ENCODE peak calls at places on chromosomes 11 and 22, in seven cellular contexts. C is epithelial cell of esophagus, J is NCI-H1436, R is D341Med, Z is astrocyte of the spinal cord, X is astrocyte, D is SJSA1. H is an unnamed sample.

GRCh38 chr11:5486421-5486820 is 2.1 kb upstream of the OR52D1 start:
- DNase-seq in D (no peak), Z (no peak), C (no peak), J (no peak), R (no peak), X (no peak), H (no peak)

GRCh38 chr11:134686418-134686817 is 274.4 kb upstream of the B3GAT1 start:
- DNase-seq in J (no peak), D (no peak), X (no peak), Z (no peak), C (no peak), R (no peak), H (no peak)

GRCh38 chr11:93829598-93829997 is 20.8 kb downstream of the VSTM5 start:
- DNase-seq in D (no peak), Z (no peak), X (no peak), J (no peak), R (no peak), C (no peak), H (no peak)

GRCh38 chr11:2206291-2206690 is 34.7 kb upstream of the TH start:
- DNase-seq in D (peak), Z (no peak), C (no peak), J (no peak), R (no peak), X (no peak), H (no peak)

GRCh38 chr22:27576815-27577564 is 224.6 kb downstream of the MN1 start:
- DNase-seq in D (no peak), X (peak), R (no peak), J (no peak), Z (peak), C (peak), H (peak)

GRCh38 chr11:130765951-130766649 is 150.2 kb downstream of the SNX19 start:
- DNase-seq in R (no peak), Z (no peak), C (no peak), X (no peak), J (no peak), D (no peak), H (no peak)

GRCh38 chr11:68206211-68206610 is 6.9 kb downstream of the KMT5B start:
- DNase-seq in X (peak), Z (peak), J (peak), D (no peak), R (peak), C (peak), H (peak)

GRCh38 chr11:46009647-46010046 is 87.2 kb downstream of the LARGE2 start:
- DNase-seq in Z (no peak), J (no peak), C (peak), D (no peak), X (peak), R (no peak), H (no peak)

GRCh38 chr22:37155971-37156370 is 6.3 kb upstream of the IL2RB start:
- DNase-seq in J (no peak), R (no peak), Z (no peak), C (no peak), X (no peak), D (no peak), H (no peak)

GRCh38 chr22:31075961-31076360 is 5.2 kb upstream of the SMTN start:
- DNase-seq in J (no peak), Z (no peak), C (no peak), D (peak), R (no peak), X (no peak), H (no peak)

GRCh38 chr22:44475706-44476105 is 22.3 kb downstream of the RTL6 start:
- DNase-seq in D (no peak), Z (no peak), J (no peak), R (no peak), X (no peak), C (no peak), H (no peak)

GRCh38 chr22:48403521-48403921 is 1424.2 kb downstream of the BRD1 start:
- DNase-seq in R (no peak), X (no peak), Z (no peak), D (peak), J (no peak), C (no peak), H (no peak)

GRCh38 chr11:35619754-35620640 is 1.7 kb downstream of the FJX1 start:
- DNase-seq in D (peak), J (peak), X (peak), C (peak), Z (peak), R (peak), H (peak)

GRCh38 chr11:74069146-74070046 is 60.5 kb upstream of the UCP3 start:
- DNase-seq in J (no peak), R (no peak), D (no peak), C (peak), X (no peak), Z (no peak), H (peak)

GRCh38 chr22:48493733-48494132 is 1333.9 kb downstream of the BRD1 start:
- DNase-seq in R (no peak), Z (no peak), J (no peak), X (no peak), D (no peak), C (no peak), H (no peak)

GRCh38 chr11:65954771-65955170 is 6.8 kb upstream of the SART1 start:
- DNase-seq in C (peak), D (no peak), Z (no peak), R (no peak), X (no peak), J (no peak), H (no peak)

GRCh38 chr11:17353228-17354021 is 1.8 kb downstream of the NCR3LG1 start:
- DNase-seq in R (peak), C (peak), D (peak), X (peak), J (peak), Z (peak), H (peak)

GRCh38 chr11:13446444-13446843 is 16.6 kb downstream of the BTBD10 start:
- DNase-seq in Z (no peak), D (no peak), R (no peak), J (no peak), C (peak), X (peak), H (peak)